ENCODE peak calls at places on chromosomes 1 and 21, in eight cellular contexts. One of them, this sample, is unnamed.

GRCh38 chr1:28815533-28815932 is 3.6 kb downstream of the OPRD1 start:
- DNase-seq in GM13977: no peak
- DNase-seq in A673: no peak
- DNase-seq in LNCaP clone FGC: no peak
- DNase-seq in pancreas: no peak
- DNase-seq in mesothelial cell of epicardium: no peak
- DNase-seq in fibroblast of villous mesenchyme: no peak
- DNase-seq in colonic mucosa: no peak
- DNase-seq in this sample: no peak

GRCh38 chr1:69911301-69911801 is 294.0 kb downstream of the LRRC40 start:
- DNase-seq in GM13977: no peak
- DNase-seq in A673: peak; percentile 6
- DNase-seq in LNCaP clone FGC: no peak
- DNase-seq in pancreas: no peak
- DNase-seq in mesothelial cell of epicardium: no peak
- DNase-seq in fibroblast of villous mesenchyme: peak; percentile 92
- DNase-seq in colonic mucosa: no peak
- DNase-seq in this sample: peak; percentile 45

GRCh38 chr1:154199563-154199879 is 6.6 kb downstream of the CFAP141 start:
- DNase-seq in GM13977: no peak
- DNase-seq in A673: no peak
- DNase-seq in LNCaP clone FGC: no peak
- DNase-seq in pancreas: no peak
- DNase-seq in mesothelial cell of epicardium: no peak
- DNase-seq in fibroblast of villous mesenchyme: no peak
- DNase-seq in colonic mucosa: no peak
- DNase-seq in this sample: no peak

GRCh38 chr21:20790113-20790512 is 208.1 kb upstream of the NCAM2 start:
- DNase-seq in GM13977: no peak
- DNase-seq in A673: no peak
- DNase-seq in LNCaP clone FGC: no peak
- DNase-seq in pancreas: no peak
- DNase-seq in mesothelial cell of epicardium: no peak
- DNase-seq in fibroblast of villous mesenchyme: no peak
- DNase-seq in colonic mucosa: no peak
- DNase-seq in this sample: no peak

GRCh38 chr1:19439464-19440171 is 45.7 kb downstream of the CAPZB start:
- DNase-seq in GM13977: peak; percentile 28
- DNase-seq in A673: peak; percentile 55
- DNase-seq in LNCaP clone FGC: no peak
- DNase-seq in pancreas: no peak
- DNase-seq in mesothelial cell of epicardium: no peak
- DNase-seq in fibroblast of villous mesenchyme: peak; percentile 50
- DNase-seq in colonic mucosa: no peak
- DNase-seq in this sample: no peak

GRCh38 chr1:211382714-211383480 is 56.3 kb downstream of the TRAF5 start:
- DNase-seq in GM13977: peak; percentile 86
- DNase-seq in A673: peak; percentile 94
- DNase-seq in LNCaP clone FGC: peak; percentile 89
- DNase-seq in pancreas: peak; percentile 94
- DNase-seq in mesothelial cell of epicardium: peak; percentile 87
- DNase-seq in fibroblast of villous mesenchyme: peak; percentile 94
- DNase-seq in colonic mucosa: peak; percentile 97
- DNase-seq in this sample: peak; percentile 76

GRCh38 chr1:166836733-166837132 is 2.5 kb upstream of the POGK start:
- DNase-seq in GM13977: no peak
- DNase-seq in A673: no peak
- DNase-seq in LNCaP clone FGC: no peak
- DNase-seq in pancreas: no peak
- DNase-seq in mesothelial cell of epicardium: no peak
- DNase-seq in fibroblast of villous mesenchyme: no peak
- DNase-seq in colonic mucosa: no peak
- DNase-seq in this sample: no peak

GRCh38 chr1:147545133-147545532 is 3.8 kb downstream of the BCL9 start:
- DNase-seq in GM13977: no peak
- DNase-seq in A673: peak; percentile 12
- DNase-seq in LNCaP clone FGC: no peak
- DNase-seq in pancreas: no peak
- DNase-seq in mesothelial cell of epicardium: no peak
- DNase-seq in fibroblast of villous mesenchyme: no peak
- DNase-seq in colonic mucosa: peak; percentile 59
- DNase-seq in this sample: no peak

GRCh38 chr1:197773856-197774255 is 1.4 kb downstream of the DENND1B start:
- DNase-seq in GM13977: no peak
- DNase-seq in A673: peak; percentile 26
- DNase-seq in LNCaP clone FGC: no peak
- DNase-seq in pancreas: no peak
- DNase-seq in mesothelial cell of epicardium: no peak
- DNase-seq in fibroblast of villous mesenchyme: no peak
- DNase-seq in colonic mucosa: no peak
- DNase-seq in this sample: no peak

GRCh38 chr1:197778326-197778922 is 3.1 kb upstream of the DENND1B start:
- DNase-seq in GM13977: no peak
- DNase-seq in A673: no peak
- DNase-seq in LNCaP clone FGC: no peak
- DNase-seq in pancreas: no peak
- DNase-seq in mesothelial cell of epicardium: no peak
- DNase-seq in fibroblast of villous mesenchyme: no peak
- DNase-seq in colonic mucosa: no peak
- DNase-seq in this sample: no peak

GRCh38 chr1:197774691-197775281 is 494 bp downstream of the DENND1B start:
- DNase-seq in GM13977: peak; percentile 62
- DNase-seq in A673: peak; percentile 29
- DNase-seq in LNCaP clone FGC: no peak
- DNase-seq in pancreas: peak; percentile 52
- DNase-seq in mesothelial cell of epicardium: peak; percentile 30
- DNase-seq in fibroblast of villous mesenchyme: peak; percentile 31
- DNase-seq in colonic mucosa: peak; percentile 49
- DNase-seq in this sample: no peak

GRCh38 chr1:197775282-197776262 is at the start of gene DENND1B:
- DNase-seq in GM13977: peak; percentile 78
- DNase-seq in A673: peak; percentile 44
- DNase-seq in LNCaP clone FGC: peak; percentile 62
- DNase-seq in pancreas: peak; percentile 85
- DNase-seq in mesothelial cell of epicardium: peak; percentile 59
- DNase-seq in fibroblast of villous mesenchyme: peak; percentile 46
- DNase-seq in colonic mucosa: peak; percentile 87
- DNase-seq in this sample: no peak

GRCh38 chr1:197776348-197777082 is 1.2 kb upstream of the DENND1B start:
- DNase-seq in GM13977: peak; percentile 51
- DNase-seq in A673: no peak
- DNase-seq in LNCaP clone FGC: no peak
- DNase-seq in pancreas: no peak
- DNase-seq in mesothelial cell of epicardium: no peak
- DNase-seq in fibroblast of villous mesenchyme: peak; percentile 51
- DNase-seq in colonic mucosa: no peak
- DNase-seq in this sample: no peak
- TF ChIP-seq CTCF in GM13977: no peak
- TF ChIP-seq CTCF in A673: no peak
- TF ChIP-seq CTCF in LNCaP clone FGC: no peak
- TF ChIP-seq CTCF in pancreas: no peak
- TF ChIP-seq CTCF in mesothelial cell of epicardium: no peak
- TF ChIP-seq CTCF in fibroblast of villous mesenchyme: no peak
- TF ChIP-seq CTCF in colonic mucosa: no peak
- TF ChIP-seq CTCF in this sample: no peak

DNA sequence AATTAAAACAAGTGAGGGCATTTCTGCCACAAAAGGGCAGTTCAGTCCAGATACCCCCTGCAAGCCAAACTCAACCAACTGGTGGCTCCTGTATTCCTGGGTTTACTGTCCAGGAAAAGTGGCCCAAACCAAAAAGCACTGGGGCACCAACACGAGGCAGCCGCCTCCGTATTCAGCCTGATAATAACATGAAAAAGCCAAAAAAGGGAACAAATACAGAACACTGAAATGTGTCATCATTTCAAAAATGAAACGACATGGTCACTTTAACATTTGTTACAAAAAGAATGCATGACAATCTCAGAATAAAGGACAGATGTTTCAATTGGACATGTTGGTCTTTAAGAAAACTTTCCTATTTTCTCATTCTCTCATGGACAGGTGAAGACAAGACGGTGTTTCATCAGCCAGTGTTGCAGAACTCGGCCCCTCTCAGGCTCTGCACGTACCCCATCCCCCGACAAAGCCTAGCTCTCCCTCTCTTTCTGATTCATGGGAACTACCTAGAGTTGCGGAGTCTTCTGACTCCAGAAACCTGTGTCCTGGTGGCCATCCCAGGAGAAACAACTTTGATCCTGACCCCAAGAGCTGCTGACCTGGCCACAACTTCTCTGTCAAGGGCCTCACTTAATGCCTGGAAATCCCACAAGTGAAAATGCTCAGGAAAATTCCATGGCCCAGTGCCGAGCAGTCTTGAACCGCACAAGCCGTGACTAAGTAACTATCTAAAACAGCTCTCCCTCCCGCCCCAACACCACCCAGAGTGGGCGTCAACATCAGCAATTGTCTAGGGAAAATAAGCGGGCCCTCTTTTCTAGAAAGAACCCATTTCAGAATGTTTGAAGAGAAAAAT is 27.1 kb downstream of the ZBTB17 start:
- DNase-seq in GM13977: peak; percentile 78
- DNase-seq in A673: peak; percentile 77
- DNase-seq in LNCaP clone FGC: no peak
- DNase-seq in pancreas: peak; percentile 42
- DNase-seq in mesothelial cell of epicardium: no peak
- DNase-seq in fibroblast of villous mesenchyme: peak; percentile 98
- DNase-seq in colonic mucosa: peak; percentile 53
- DNase-seq in this sample: peak; percentile 83
- TF ChIP-seq CTCF in GM13977: no peak
- TF ChIP-seq CTCF in A673: no peak
- TF ChIP-seq CTCF in LNCaP clone FGC: no peak
- TF ChIP-seq CTCF in pancreas: no peak
- TF ChIP-seq CTCF in mesothelial cell of epicardium: no peak
- TF ChIP-seq CTCF in fibroblast of villous mesenchyme: no peak
- TF ChIP-seq CTCF in colonic mucosa: no peak
- TF ChIP-seq CTCF in this sample: no peak

GRCh38 chr1:117060441-117061317 is 553 bp downstream of the TTF2 start:
- DNase-seq in GM13977: peak; percentile 39
- DNase-seq in A673: peak; percentile 61
- DNase-seq in LNCaP clone FGC: no peak
- DNase-seq in pancreas: no peak
- DNase-seq in mesothelial cell of epicardium: no peak
- DNase-seq in fibroblast of villous mesenchyme: peak; percentile 51
- DNase-seq in colonic mucosa: peak; percentile 61
- DNase-seq in this sample: no peak

GRCh38 chr1:117059334-117059677 is 820 bp upstream of the TTF2 start:
- DNase-seq in GM13977: peak; percentile 45
- DNase-seq in A673: no peak
- DNase-seq in LNCaP clone FGC: no peak
- DNase-seq in pancreas: peak; percentile 78
- DNase-seq in mesothelial cell of epicardium: no peak
- DNase-seq in fibroblast of villous mesenchyme: no peak
- DNase-seq in colonic mucosa: peak; percentile 84
- DNase-seq in this sample: no peak

GRCh38 chr1:117058810-117059209 is 1.3 kb upstream of the TTF2 start:
- DNase-seq in GM13977: no peak
- DNase-seq in A673: no peak
- DNase-seq in LNCaP clone FGC: no peak
- DNase-seq in pancreas: no peak
- DNase-seq in mesothelial cell of epicardium: no peak
- DNase-seq in fibroblast of villous mesenchyme: no peak
- DNase-seq in colonic mucosa: no peak
- DNase-seq in this sample: no peak

GRCh38 chr1:117061986-117062415 is 1.9 kb downstream of the TTF2 start:
- DNase-seq in GM13977: peak; percentile 68
- DNase-seq in A673: peak; percentile 5
- DNase-seq in LNCaP clone FGC: no peak
- DNase-seq in pancreas: no peak
- DNase-seq in mesothelial cell of epicardium: no peak
- DNase-seq in fibroblast of villous mesenchyme: peak; percentile 74
- DNase-seq in colonic mucosa: no peak
- DNase-seq in this sample: no peak

DNA sequence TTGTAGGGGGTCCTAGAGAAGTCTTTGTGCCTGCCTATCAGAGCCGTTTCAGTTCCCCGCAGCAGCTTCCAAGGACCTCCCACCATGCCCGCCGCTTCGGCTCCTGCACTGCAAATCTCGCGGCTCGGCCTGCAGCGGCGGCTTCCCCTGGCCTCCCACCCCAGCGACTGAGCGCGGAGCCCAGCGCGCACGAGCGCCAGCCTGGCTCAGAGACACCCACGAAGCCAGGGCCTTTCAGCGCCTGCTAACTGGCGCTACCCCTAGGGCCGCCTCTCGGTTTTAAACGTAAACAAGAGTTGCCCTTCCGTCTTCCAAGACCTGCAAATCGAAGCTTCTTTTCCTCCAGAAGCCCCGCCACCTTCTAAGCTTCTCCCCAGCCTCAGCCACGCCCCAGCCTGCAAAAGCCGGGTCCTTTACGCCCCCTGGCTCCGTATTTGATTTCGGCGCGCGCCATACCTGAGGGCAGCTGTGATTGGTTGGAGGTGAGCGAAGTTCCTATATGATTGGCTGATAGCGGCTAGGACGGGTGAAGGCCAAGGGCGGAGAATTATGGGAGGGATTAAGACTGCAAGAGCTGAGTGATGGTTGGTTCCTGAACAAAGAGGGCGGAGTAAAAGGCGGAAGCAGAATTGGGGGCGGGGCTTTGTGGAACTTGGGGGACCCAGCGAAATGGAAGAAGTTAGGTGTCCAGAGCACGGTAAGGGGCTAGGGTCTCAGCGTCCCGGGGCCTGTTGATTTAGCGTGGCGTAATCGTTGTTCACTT is at the start of gene TTF2:
- DNase-seq in GM13977: peak; percentile 96
- DNase-seq in A673: peak; percentile 100
- DNase-seq in LNCaP clone FGC: peak; percentile 99
- DNase-seq in pancreas: peak; percentile 95
- DNase-seq in mesothelial cell of epicardium: peak; percentile 83
- DNase-seq in fibroblast of villous mesenchyme: peak; percentile 98
- DNase-seq in colonic mucosa: peak; percentile 97
- DNase-seq in this sample: peak; percentile 90
- TF ChIP-seq CTCF in GM13977: peak; percentile 12
- TF ChIP-seq CTCF in A673: no peak
- TF ChIP-seq CTCF in LNCaP clone FGC: no peak
- TF ChIP-seq CTCF in pancreas: no peak
- TF ChIP-seq CTCF in mesothelial cell of epicardium: peak; percentile 39
- TF ChIP-seq CTCF in fibroblast of villous mesenchyme: peak; percentile 12
- TF ChIP-seq CTCF in colonic mucosa: peak; percentile 19
- TF ChIP-seq CTCF in this sample: no peak

GRCh38 chr1:209829716-209830115 is 1.9 kb downstream of the UTP25 start:
- DNase-seq in GM13977: no peak
- DNase-seq in A673: no peak
- DNase-seq in LNCaP clone FGC: no peak
- DNase-seq in pancreas: no peak
- DNase-seq in mesothelial cell of epicardium: no peak
- DNase-seq in fibroblast of villous mesenchyme: no peak
- DNase-seq in colonic mucosa: no peak
- DNase-seq in this sample: no peak

GRCh38 chr1:209830722-209831121 is 3.0 kb downstream of the UTP25 start:
- DNase-seq in GM13977: no peak
- DNase-seq in A673: no peak
- DNase-seq in LNCaP clone FGC: no peak
- DNase-seq in pancreas: no peak
- DNase-seq in mesothelial cell of epicardium: no peak
- DNase-seq in fibroblast of villous mesenchyme: no peak
- DNase-seq in colonic mucosa: no peak
- DNase-seq in this sample: no peak

GRCh38 chr1:209831615-209832014 is 3.8 kb downstream of the UTP25 start:
- DNase-seq in GM13977: no peak
- DNase-seq in A673: no peak
- DNase-seq in LNCaP clone FGC: no peak
- DNase-seq in pancreas: no peak
- DNase-seq in mesothelial cell of epicardium: no peak
- DNase-seq in fibroblast of villous mesenchyme: no peak
- DNase-seq in colonic mucosa: no peak
- DNase-seq in this sample: no peak

GRCh38 chr1:209825591-209826433 is 2.0 kb upstream of the UTP25 start:
- DNase-seq in GM13977: no peak
- DNase-seq in A673: no peak
- DNase-seq in LNCaP clone FGC: no peak
- DNase-seq in pancreas: no peak
- DNase-seq in mesothelial cell of epicardium: no peak
- DNase-seq in fibroblast of villous mesenchyme: no peak
- DNase-seq in colonic mucosa: peak; percentile 36
- DNase-seq in this sample: no peak

DNA sequence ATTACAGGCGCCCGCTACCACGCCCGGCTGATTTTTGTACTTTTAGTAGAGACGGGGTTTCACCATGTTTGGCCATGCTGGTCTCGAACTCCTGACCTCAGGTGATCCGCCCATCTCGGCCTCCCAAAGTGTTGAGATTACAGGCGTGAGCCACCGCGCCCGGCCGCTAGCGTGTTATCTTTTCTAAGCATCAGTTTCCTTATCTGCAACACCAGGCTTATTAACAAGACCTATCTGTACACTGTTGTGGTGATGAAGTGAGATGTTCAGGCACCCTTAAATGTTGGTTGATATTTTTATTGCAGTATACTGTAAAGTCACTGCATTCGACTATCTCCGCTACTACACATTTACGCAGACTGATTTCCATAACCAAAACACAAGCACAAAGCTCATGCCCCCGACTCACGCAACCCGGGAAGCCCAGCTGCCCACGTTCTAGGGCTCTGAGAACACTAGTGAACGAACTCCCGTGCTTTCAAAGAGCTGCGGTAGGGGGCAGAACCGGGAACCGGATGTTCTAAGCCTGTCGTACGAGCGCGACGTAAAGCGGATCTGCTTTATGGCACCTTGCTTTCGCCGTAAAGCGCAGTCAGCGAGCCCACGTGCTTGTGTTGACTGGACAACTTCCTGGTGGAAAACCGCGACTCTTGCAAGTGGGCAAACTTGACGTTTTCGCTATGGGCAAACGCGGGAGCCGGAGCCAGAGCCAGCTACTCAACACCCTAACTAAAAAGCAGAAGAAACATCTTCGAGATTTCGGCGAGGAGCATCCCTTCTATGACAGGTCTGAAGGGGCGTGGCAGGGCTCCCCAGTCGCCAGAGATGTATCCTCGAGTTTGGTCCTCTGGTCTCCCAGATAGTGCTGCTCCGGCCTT is at the start of gene UTP25:
- DNase-seq in GM13977: peak; percentile 80
- DNase-seq in A673: peak; percentile 98
- DNase-seq in LNCaP clone FGC: peak; percentile 93
- DNase-seq in pancreas: peak; percentile 95
- DNase-seq in mesothelial cell of epicardium: peak; percentile 77
- DNase-seq in fibroblast of villous mesenchyme: peak; percentile 97
- DNase-seq in colonic mucosa: peak; percentile 96
- DNase-seq in this sample: peak; percentile 91
- TF ChIP-seq CTCF in GM13977: peak; percentile 64
- TF ChIP-seq CTCF in A673: peak; percentile 82
- TF ChIP-seq CTCF in LNCaP clone FGC: peak; percentile 70
- TF ChIP-seq CTCF in pancreas: peak; percentile 58
- TF ChIP-seq CTCF in mesothelial cell of epicardium: no peak
- TF ChIP-seq CTCF in fibroblast of villous mesenchyme: peak; percentile 66
- TF ChIP-seq CTCF in colonic mucosa: peak; percentile 55
- TF ChIP-seq CTCF in this sample: peak; percentile 81